ENCODE peak calls at places on chromosomes 11 and 22, in four cellular contexts. G is epithelial cell of esophagus, T is cardiac fibroblast, C is AG04450. E is an unnamed sample.

GRCh38 chr11:645536-645935 is 8.5 kb downstream of the DRD4 start:
- DNase-seq in G (no peak), T (no peak), C (no peak), E (no peak)

GRCh38 chr22:22037740-22038139 is 55.2 kb upstream of the TOP3B start:
- DNase-seq in T (peak), G (peak), C (peak), E (peak)

GRCh38 chr11:113045146-113045545 is 83.9 kb downstream of the NCAM1 start:
- DNase-seq in G (no peak), T (no peak), C (no peak), E (no peak)

GRCh38 chr11:65132988-65133700 is 1.2 kb downstream of the SYVN1 start:
- DNase-seq in C (no peak), T (no peak), G (peak), E (no peak)

GRCh38 chr22:42680648-42681047 is 31.5 kb upstream of the CYB5R3 start:
- DNase-seq in T (peak), C (peak), G (peak), E (peak)

GRCh38 chr11:71370020-71370747 is 78.0 kb downstream of the DHCR7 start:
- DNase-seq in T (no peak), C (no peak), G (no peak), E (no peak)

GRCh38 chr11:119147604-119148333 is 1.1 kb upstream of the ABCG4 start:
- DNase-seq in T (no peak), C (no peak), G (no peak), E (no peak)

GRCh38 chr11:40188848-40189247 is 1270.6 kb downstream of the LRRC4C start:
- DNase-seq in C (no peak), G (peak), T (no peak), E (no peak)

GRCh38 chr11:10414659-10415058 is 40.4 kb upstream of the AMPD3 start:
- DNase-seq in T (peak), C (no peak), G (no peak), E (peak)

GRCh38 chr11:57903441-57904123 is 120.1 kb upstream of the OR9Q1 start:
- DNase-seq in T (no peak), G (peak), C (no peak), E (peak)

GRCh38 chr11:34330653-34331052 is 27.2 kb downstream of the ABTB2 start:
- DNase-seq in T (no peak), G (no peak), C (no peak), E (no peak)

GRCh38 chr22:40953446-40953845 is 2.3 kb downstream of the RBX1 start:
- DNase-seq in T (peak), G (no peak), C (no peak), E (no peak)

GRCh38 chr11:20511982-20512381 is 87.4 kb upstream of the SLC6A5 start:
- DNase-seq in T (no peak), G (no peak), C (no peak), E (no peak)

GRCh38 chr22:28023036-28023435 is 104.0 kb upstream of the PITPNB start:
- DNase-seq in G (no peak), C (no peak), T (no peak), E (no peak)

GRCh38 chr11:103903621-103904323 is 132.7 kb upstream of the DDI1 start:
- DNase-seq in T (no peak), G (no peak), C (no peak), E (no peak)

GRCh38 chr11:117876341-117877119 is at the start of gene FXYD6:
- DNase-seq in G (no peak), C (no peak), T (peak), E (no peak)
- H3K4me3 ChIP-seq in G (peak), C (peak), T (peak), E (peak)

GRCh38 chr22:23750744-23751440 is at the start of gene ZNF70:
- DNase-seq in T (peak), G (peak), C (peak), E (peak)
- TF ChIP-seq CTCF in T (peak), G (no peak), C (peak), E (no peak)

DNA sequence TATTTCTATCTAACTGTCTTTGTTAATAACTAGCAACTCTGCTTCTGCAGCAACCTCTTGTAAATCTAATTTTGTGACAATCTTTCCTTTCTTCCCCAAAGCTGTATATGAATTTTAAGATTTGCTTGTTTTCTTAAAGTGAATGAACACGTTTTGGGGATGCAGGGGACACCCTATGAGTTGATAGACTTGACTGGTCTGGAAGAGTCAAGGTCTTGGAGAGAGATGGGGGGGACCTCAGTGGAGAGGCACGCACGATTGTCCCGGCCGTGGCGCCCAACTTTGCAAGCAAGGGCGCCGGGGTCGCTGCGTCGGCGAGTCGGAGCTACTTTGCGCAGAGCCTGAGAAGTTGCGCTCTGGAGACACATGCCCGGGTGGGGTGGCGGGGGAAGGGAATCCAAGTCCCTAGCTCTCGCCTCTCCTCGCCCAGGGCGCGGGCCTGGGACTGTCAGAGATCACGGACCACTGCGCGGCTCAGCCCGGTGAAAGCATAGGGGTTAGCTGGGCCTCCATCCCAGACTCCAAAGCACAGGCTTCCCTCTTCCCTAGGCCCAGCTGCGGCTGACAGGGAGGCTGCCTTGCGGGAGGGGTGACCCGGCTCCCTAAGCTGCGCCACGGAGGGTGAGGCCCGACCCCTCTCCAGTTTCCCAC is 854 bp downstream of the ABCC8 start:
- DNase-seq in G (no peak), T (no peak), C (no peak), E (no peak)
- H3K4me3 ChIP-seq in G (no peak), T (no peak), C (no peak), E (no peak)

GRCh38 chr22:45550416-45550815 is 47.7 kb downstream of the FBLN1 start:
- DNase-seq in T (no peak), G (no peak), C (no peak), E (no peak)

GRCh38 chr22:45549739-45550138 is 47.1 kb downstream of the FBLN1 start:
- DNase-seq in C (no peak), T (no peak), G (peak), E (peak)

GRCh38 chr22:45548441-45548840 is 45.8 kb downstream of the FBLN1 start:
- DNase-seq in C (no peak), G (no peak), T (no peak), E (no peak)

GRCh38 chr22:45550891-45551290 is 48.2 kb downstream of the FBLN1 start:
- DNase-seq in C (no peak), G (no peak), T (no peak), E (no peak)

DNA sequence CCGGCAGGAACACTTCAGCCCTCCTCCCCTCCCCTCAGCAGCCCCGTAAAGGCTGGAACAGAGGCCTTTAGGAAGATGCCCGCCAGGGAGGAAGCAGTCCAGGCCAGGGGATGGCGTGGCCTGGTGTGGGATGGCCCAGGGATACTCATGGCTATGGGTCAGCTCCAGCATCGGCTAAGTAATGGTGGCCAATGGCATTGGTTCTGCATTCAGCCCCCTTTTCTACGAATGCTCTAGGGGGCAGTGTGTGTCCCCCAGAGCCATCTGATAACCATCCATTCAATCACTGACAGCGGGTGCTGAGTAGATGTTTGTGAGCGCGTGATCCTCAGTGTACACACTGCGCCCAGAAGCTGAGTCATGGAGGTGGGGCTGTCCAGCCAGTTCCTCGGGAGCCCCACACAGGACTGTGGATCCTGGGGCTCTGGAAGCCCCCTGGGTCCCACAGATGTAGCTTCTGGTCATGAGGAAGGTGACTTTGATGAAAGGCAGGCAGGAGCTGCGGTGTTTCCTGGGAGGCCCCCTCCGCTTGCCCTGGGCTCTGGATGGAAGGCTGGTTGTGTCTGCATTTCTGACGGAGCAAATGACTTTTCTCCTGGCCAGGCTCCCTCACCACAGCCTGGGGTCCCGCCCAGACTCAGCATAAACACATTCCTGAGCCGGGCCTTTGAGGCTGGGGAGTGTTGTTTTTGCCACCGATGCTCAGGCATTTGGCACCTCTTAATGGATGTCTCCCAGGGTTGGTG is 46.5 kb downstream of the FBLN1 start:
- DNase-seq in T (peak), C (peak), G (peak), E (peak)
- TF ChIP-seq CTCF in T (peak), C (peak), G (peak), E (peak)

DNA sequence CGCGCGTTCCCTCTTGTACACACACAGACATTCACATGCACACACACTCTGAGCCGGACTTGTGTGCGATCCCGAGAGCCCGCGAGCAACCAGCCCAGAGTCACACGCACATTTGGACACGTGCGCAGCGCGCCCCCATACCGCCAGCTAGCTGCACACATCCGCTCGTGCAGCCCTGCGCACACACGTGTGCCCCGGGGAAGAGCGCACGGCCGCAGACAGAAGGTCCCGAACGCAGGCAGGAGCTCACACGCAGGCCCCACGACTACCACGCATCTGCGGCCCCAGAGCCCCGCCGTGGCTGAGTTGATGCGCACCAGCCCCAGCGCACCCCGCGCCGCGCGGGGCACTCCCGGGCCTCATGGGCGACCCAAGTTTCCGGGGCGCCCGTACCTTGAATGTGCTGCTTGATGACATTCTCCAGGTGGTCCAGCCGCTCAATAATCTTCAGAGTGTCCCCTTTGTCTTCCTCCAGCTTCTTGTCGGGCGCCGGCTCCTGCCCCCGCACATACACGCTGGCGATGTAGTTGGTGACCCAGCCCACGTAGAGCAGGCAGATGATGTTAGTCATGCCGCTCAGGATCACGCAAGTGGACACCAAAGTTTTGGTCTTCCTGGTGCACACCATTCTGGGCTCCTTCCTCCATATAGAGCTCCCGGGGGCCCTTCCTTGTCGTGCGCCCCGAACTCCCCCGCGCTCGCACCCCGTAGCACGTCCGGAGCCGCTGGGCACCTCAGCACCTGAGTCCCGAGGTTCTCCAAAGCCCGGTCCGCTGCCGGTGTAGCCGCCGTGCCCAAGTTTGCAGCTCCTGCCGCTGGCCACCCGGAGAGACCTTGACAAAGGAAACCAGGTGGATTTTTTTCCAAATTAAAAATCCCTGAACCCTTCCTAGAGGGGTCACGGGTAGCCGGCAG is 582 bp downstream of the GALNT18 start:
- DNase-seq in T (peak), G (peak), C (no peak), E (peak)
- H3K4me3 ChIP-seq in T (peak), G (peak), C (peak), E (peak)

GRCh38 chr11:32772731-32773130 is 21.7 kb downstream of the CCDC73 start:
- DNase-seq in C (no peak), G (no peak), T (no peak), E (no peak)
- TF ChIP-seq CTCF in C (no peak), G (no peak), T (no peak), E (no peak)

DNA sequence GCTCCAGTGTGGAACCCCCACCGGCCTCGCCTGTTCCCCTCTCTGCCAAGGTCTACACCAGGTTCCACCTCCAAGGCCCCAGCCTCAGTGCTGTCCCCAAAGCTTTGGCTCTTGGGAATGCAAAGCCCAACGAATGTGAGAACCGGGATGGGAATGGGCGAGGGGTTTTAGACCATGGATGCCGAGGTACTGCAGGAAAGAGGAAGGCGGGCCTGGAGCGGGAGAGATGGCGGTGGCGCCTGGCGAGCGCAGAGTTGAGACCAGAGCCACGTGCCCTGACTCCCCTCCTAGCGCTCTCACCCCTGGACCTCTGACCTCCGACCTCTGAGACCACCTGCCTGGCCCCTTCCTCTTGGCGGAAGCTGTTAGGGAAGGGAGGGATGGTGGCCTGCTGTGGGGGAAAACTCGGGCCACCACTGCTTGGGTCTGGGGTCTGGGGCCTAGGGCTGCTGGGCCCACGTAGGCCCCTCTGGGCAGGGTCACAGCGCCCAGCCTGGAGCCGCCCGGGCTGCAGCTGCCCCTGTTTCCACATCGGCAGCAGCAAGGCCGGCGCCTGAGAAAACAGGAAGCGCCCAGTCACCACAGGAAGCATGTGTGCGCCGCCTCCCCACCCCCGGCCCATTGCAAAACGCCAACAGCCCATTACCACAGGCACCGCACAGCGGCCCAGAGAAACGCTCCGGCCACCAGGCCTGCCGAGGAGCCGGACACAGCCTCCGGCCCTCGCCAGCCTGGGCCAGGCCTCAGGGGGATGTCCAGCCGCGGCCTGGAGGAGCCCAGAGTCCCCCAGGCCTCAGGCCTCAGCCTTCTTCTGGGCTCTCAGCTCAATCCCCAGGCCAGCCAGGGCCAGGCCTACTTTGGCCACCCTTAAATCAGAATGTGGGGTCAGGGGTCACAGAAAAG is 13.8 kb upstream of the SLC39A13 start:
- DNase-seq in C (no peak), T (peak), G (no peak), E (no peak)
- H3K4me3 ChIP-seq in C (no peak), T (no peak), G (no peak), E (no peak)

E was measured in fibroblast of mammary gland.